ENCODE peak calls at places on chromosomes 13 and 19, in four cellular contexts. B is breast epithelium, Y is left cardiac atrium, P is endothelial cell. Q is an unnamed sample.

GRCh38 chr13:31807090-31807541 is 67.8 kb downstream of the RXFP2 start:
- DNase-seq in B (no peak), Y (no peak), P (no peak), Q (no peak)

GRCh38 chr19:7679017-7679720 is 1.5 kb upstream of the TRAPPC5 start:
- DNase-seq in B (no peak), Y (no peak), P (no peak), Q (no peak)

GRCh38 chr13:29594310-29594709 is 1.2 kb downstream of the SLC7A1 start:
- DNase-seq in B (peak), Y (peak), P (peak), Q (no peak)

GRCh38 chr19:29636553-29637325 is 28.5 kb upstream of the PLEKHF1 start:
- DNase-seq in B (no peak), Y (no peak), P (no peak), Q (no peak)

GRCh38 chr13:79593121-79593520 is 112.2 kb downstream of the NDFIP2 start:
- DNase-seq in B (no peak), Y (no peak), P (no peak), Q (no peak)

GRCh38 chr19:54473071-54473941 is at the start of gene CDC42EP5:
- DNase-seq in B (peak), Y (peak), P (peak), Q (peak)

GRCh38 chr19:46958542-46958941 is 61.1 kb upstream of the NPAS1 start:
- DNase-seq in B (no peak), Y (no peak), P (no peak), Q (no peak)

GRCh38 chr19:2371656-2372055 is 11.6 kb downstream of the TMPRSS9 start:
- DNase-seq in B (no peak), Y (no peak), P (no peak), Q (no peak)

GRCh38 chr13:86563308-86563707 is 764.1 kb upstream of the SLITRK6 start:
- DNase-seq in B (no peak), Y (no peak), P (no peak), Q (no peak)

GRCh38 chr19:2424686-2425621 is 2.4 kb downstream of the TIMM13 start:
- DNase-seq in B (no peak), Y (peak), P (peak), Q (peak)

GRCh38 chr19:20103091-20103501 is 25.3 kb downstream of the ZNF90 start:
- DNase-seq in B (no peak), Y (no peak), P (no peak), Q (no peak)

GRCh38 chr13:31094331-31095015 is 67.2 kb downstream of the HSPH1 start:
- DNase-seq in B (no peak), Y (no peak), P (no peak), Q (no peak)

GRCh38 chr19:48394331-48395169 is 1.1 kb downstream of the GRIN2D start:
- DNase-seq in B (no peak), Y (no peak), P (no peak), Q (no peak)

GRCh38 chr13:109628251-109628699 is 158.1 kb downstream of the IRS2 start:
- DNase-seq in B (no peak), Y (no peak), P (no peak), Q (no peak)

GRCh38 chr13:30119476-30119875 is 187.9 kb downstream of the KATNAL1 start:
- DNase-seq in B (peak), Y (no peak), P (no peak), Q (no peak)

GRCh38 chr13:113129921-113130750 is 7.5 kb downstream of the F10 start:
- DNase-seq in B (no peak), Y (peak), P (no peak), Q (no peak)

GRCh38 chr19:55196803-55197202 is 12.5 kb downstream of the PTPRH start:
- DNase-seq in B (no peak), Y (no peak), P (no peak), Q (no peak)

GRCh38 chr13:48110132-48110868 is 15.4 kb upstream of the MED4 start:
- DNase-seq in B (no peak), Y (no peak), P (no peak), Q (no peak)

Q was measured in left ventricle myocardium inferior.